ENCODE peak calls at places on chromosomes 4 and X, in six cellular contexts. One of them, this sample, is unnamed.

GRCh38 chrX:24235084-24235710 is 78.7 kb downstream of the SUPT20HL2 start:
- DNase-seq in heart left ventricle: no peak
- DNase-seq in A549: no peak
- DNase-seq in lower leg skin: no peak
- DNase-seq in suprapubic skin: no peak
- DNase-seq in NB4: no peak
- DNase-seq in this sample: no peak

GRCh38 chr4:169899295-169899694 is 126.9 kb downstream of the MFAP3L start:
- DNase-seq in NB4: no peak
- DNase-seq in suprapubic skin: no peak
- DNase-seq in heart left ventricle: no peak
- DNase-seq in lower leg skin: no peak
- DNase-seq in A549: no peak
- DNase-seq in this sample: no peak

GRCh38 chr4:22240814-22241213 is 275.1 kb downstream of the ADGRA3 start:
- DNase-seq in lower leg skin: no peak
- DNase-seq in NB4: no peak
- DNase-seq in suprapubic skin: no peak
- DNase-seq in heart left ventricle: no peak
- DNase-seq in A549: no peak
- DNase-seq in this sample: no peak

GRCh38 chrX:64570204-64570603 is 175.0 kb upstream of the MTMR8 start:
- DNase-seq in NB4: peak
- DNase-seq in suprapubic skin: no peak
- DNase-seq in heart left ventricle: no peak
- DNase-seq in lower leg skin: no peak
- DNase-seq in A549: no peak
- DNase-seq in this sample: no peak

GRCh38 chr4:109166586-109166985 is 135.9 kb downstream of the COL25A1 start:
- DNase-seq in suprapubic skin: no peak
- DNase-seq in lower leg skin: no peak
- DNase-seq in A549: no peak
- DNase-seq in heart left ventricle: no peak
- DNase-seq in NB4: no peak
- DNase-seq in this sample: no peak

GRCh38 chrX:17656556-17656955 is 80.7 kb upstream of the SCML1 start:
- DNase-seq in NB4: no peak
- DNase-seq in heart left ventricle: no peak
- DNase-seq in lower leg skin: no peak
- DNase-seq in A549: no peak
- DNase-seq in suprapubic skin: no peak
- DNase-seq in this sample: no peak

GRCh38 chr4:6205584-6205965 is 5.2 kb upstream of the JAKMIP1 start:
- DNase-seq in suprapubic skin: no peak
- DNase-seq in heart left ventricle: no peak
- DNase-seq in lower leg skin: no peak
- DNase-seq in A549: no peak
- DNase-seq in NB4: no peak
- DNase-seq in this sample: no peak

GRCh38 chr4:148487181-148487580 is 45.0 kb upstream of the NR3C2 start:
- DNase-seq in A549: no peak
- DNase-seq in NB4: no peak
- DNase-seq in suprapubic skin: no peak
- DNase-seq in lower leg skin: no peak
- DNase-seq in heart left ventricle: no peak
- DNase-seq in this sample: no peak

GRCh38 chr4:2867758-2868491 is 24.3 kb downstream of the ADD1 start:
- DNase-seq in suprapubic skin: no peak
- DNase-seq in NB4: no peak
- DNase-seq in heart left ventricle: peak
- DNase-seq in lower leg skin: no peak
- DNase-seq in A549: no peak
- DNase-seq in this sample: no peak
- H3K4me3 ChIP-seq in suprapubic skin: peak
- H3K4me3 ChIP-seq in NB4: no peak
- H3K4me3 ChIP-seq in heart left ventricle: no peak
- H3K4me3 ChIP-seq in lower leg skin: no peak
- H3K4me3 ChIP-seq in A549: no peak
- H3K4me3 ChIP-seq in this sample: no peak

GRCh38 chr4:165209796-165210195 is 2.4 kb downstream of the KLHL2 start:
- DNase-seq in NB4: no peak
- DNase-seq in lower leg skin: no peak
- DNase-seq in heart left ventricle: no peak
- DNase-seq in A549: no peak
- DNase-seq in suprapubic skin: no peak
- DNase-seq in this sample: no peak

GRCh38 chr4:165208741-165209388 is 1.5 kb downstream of the KLHL2 start:
- DNase-seq in heart left ventricle: no peak
- DNase-seq in suprapubic skin: no peak
- DNase-seq in NB4: peak
- DNase-seq in A549: no peak
- DNase-seq in lower leg skin: no peak
- DNase-seq in this sample: no peak

GRCh38 chr4:165208322-165208652 is 926 bp downstream of the KLHL2 start:
- DNase-seq in A549: no peak
- DNase-seq in suprapubic skin: no peak
- DNase-seq in lower leg skin: no peak
- DNase-seq in heart left ventricle: no peak
- DNase-seq in NB4: no peak
- DNase-seq in this sample: no peak

GRCh38 chr4:165207016-165207430 is 338 bp upstream of the KLHL2 start:
- DNase-seq in A549: peak
- DNase-seq in lower leg skin: no peak
- DNase-seq in suprapubic skin: peak
- DNase-seq in heart left ventricle: peak
- DNase-seq in NB4: peak
- DNase-seq in this sample: no peak

DNA sequence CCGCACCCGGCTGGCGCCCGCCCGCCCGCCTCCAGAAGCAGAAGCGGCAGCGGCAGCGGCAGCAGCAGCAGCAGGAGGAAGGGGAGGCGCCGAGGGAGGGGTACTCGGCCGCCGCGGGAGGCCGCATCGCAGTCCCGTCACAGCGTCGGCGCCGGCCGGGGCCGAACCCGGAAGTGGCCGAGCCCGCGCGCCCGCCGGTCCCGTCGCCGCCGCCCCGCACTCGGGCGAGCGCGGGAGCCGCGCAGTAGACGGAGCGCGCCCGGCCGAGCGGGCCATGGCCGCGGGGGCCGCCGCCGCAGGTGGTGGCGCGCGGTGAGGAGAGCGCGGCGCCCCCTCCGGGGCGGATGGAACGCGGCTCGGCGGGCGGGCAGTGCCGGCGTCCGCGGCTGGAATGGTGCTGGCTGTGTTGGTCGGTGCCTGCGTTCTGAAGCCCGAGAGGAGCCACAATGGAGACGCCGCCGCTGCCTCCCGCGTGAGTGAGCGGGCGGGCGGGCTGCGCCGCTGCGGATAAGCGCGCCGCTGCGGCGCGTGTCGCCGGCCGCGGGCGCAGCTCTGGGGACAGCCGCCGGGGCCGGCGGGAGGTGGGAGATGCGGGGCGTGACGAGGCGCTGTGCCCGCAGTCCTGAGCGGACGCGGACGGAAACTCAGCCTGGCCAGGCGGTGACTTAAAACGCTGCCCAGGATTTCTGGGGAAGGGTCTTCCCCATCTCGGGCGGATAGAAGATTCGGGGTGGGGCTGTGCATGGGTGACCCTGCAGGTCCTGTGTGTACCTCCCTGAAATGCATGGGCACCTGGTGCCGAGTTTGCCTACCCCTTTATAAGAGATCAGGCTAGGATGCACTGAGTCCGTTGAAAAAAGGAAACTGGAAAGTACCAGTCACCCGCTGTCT is at the start of gene KLHL2:
- DNase-seq in lower leg skin: peak
- DNase-seq in NB4: peak
- DNase-seq in A549: peak
- DNase-seq in suprapubic skin: peak
- DNase-seq in heart left ventricle: peak
- DNase-seq in this sample: peak
- TF ChIP-seq POLR2A in lower leg skin: no peak
- TF ChIP-seq POLR2A in NB4: peak
- TF ChIP-seq POLR2A in A549: peak
- TF ChIP-seq POLR2A in suprapubic skin: peak
- TF ChIP-seq POLR2A in heart left ventricle: no peak
- TF ChIP-seq POLR2A in this sample: peak

DNA sequence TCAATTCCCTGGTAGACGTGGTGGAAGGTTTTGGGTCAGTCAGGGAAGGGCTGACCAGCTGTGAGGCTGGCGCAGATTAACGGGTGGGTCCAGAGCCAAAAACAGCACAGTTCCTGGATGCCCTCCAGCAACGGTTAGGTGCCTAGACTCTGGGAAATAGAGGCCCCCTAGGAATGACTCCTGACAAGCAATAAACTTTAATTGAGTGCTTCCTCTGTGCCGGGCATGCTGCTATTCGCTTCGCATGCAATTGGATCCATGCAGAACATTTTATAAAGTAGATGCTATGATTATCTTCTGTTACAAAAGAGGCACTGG is 36.0 kb downstream of the ETDC start:
- DNase-seq in lower leg skin: peak
- DNase-seq in heart left ventricle: peak
- DNase-seq in suprapubic skin: no peak
- DNase-seq in NB4: no peak
- DNase-seq in A549: no peak
- DNase-seq in this sample: peak
- H3K4me3 ChIP-seq in lower leg skin: no peak
- H3K4me3 ChIP-seq in heart left ventricle: peak
- H3K4me3 ChIP-seq in suprapubic skin: peak
- H3K4me3 ChIP-seq in NB4: peak
- H3K4me3 ChIP-seq in A549: peak
- H3K4me3 ChIP-seq in this sample: no peak

GRCh38 chrX:129961180-129962083 is 21.0 kb upstream of the BCORL1 start:
- DNase-seq in lower leg skin: peak
- DNase-seq in NB4: peak
- DNase-seq in suprapubic skin: peak
- DNase-seq in A549: peak
- DNase-seq in heart left ventricle: peak
- DNase-seq in this sample: peak
- TF ChIP-seq POLR2A in lower leg skin: no peak
- TF ChIP-seq POLR2A in NB4: peak
- TF ChIP-seq POLR2A in suprapubic skin: no peak
- TF ChIP-seq POLR2A in A549: no peak
- TF ChIP-seq POLR2A in heart left ventricle: no peak
- TF ChIP-seq POLR2A in this sample: no peak